ENCODE peak calls at places on chromosomes 2 and 18, in six cellular contexts. One of them, this sample, is unnamed.

GRCh38 chr2:240759454-240759853 is 60.6 kb downstream of the KIF1A start:
- DNase-seq in mesenchymal stem cell: no peak
- DNase-seq in stimulated activated CD4-positive, alpha-beta T cell treated with anti-CD3 and anti-CD28 coated beads, Interleukin-1b, Interleukin-23, amount 100 ng/mL, for 48 hours: peak
- DNase-seq in activated T-cell treated with anti-CD3 and anti-CD28 coated beads, Interleukin-2, amount 50 U/mL, for 72 hours: peak
- DNase-seq in HFFc6: no peak
- DNase-seq in Calu3: no peak
- DNase-seq in this sample: peak

GRCh38 chr2:112162956-112163355 is 24.8 kb downstream of the FBLN7 start:
- DNase-seq in mesenchymal stem cell: no peak
- DNase-seq in stimulated activated CD4-positive, alpha-beta T cell treated with anti-CD3 and anti-CD28 coated beads, Interleukin-1b, Interleukin-23, amount 100 ng/mL, for 48 hours: no peak
- DNase-seq in activated T-cell treated with anti-CD3 and anti-CD28 coated beads, Interleukin-2, amount 50 U/mL, for 72 hours: no peak
- DNase-seq in HFFc6: no peak
- DNase-seq in Calu3: no peak
- DNase-seq in this sample: no peak

GRCh38 chr2:45650851-45651414 is 542 bp upstream of the PRKCE start:
- DNase-seq in mesenchymal stem cell: peak
- DNase-seq in stimulated activated CD4-positive, alpha-beta T cell treated with anti-CD3 and anti-CD28 coated beads, Interleukin-1b, Interleukin-23, amount 100 ng/mL, for 48 hours: peak
- DNase-seq in activated T-cell treated with anti-CD3 and anti-CD28 coated beads, Interleukin-2, amount 50 U/mL, for 72 hours: peak
- DNase-seq in HFFc6: peak
- DNase-seq in Calu3: peak
- DNase-seq in this sample: peak

GRCh38 chr2:80363951-80364350 is 59.4 kb upstream of the LRRTM1 start:
- DNase-seq in mesenchymal stem cell: no peak
- DNase-seq in stimulated activated CD4-positive, alpha-beta T cell treated with anti-CD3 and anti-CD28 coated beads, Interleukin-1b, Interleukin-23, amount 100 ng/mL, for 48 hours: no peak
- DNase-seq in activated T-cell treated with anti-CD3 and anti-CD28 coated beads, Interleukin-2, amount 50 U/mL, for 72 hours: no peak
- DNase-seq in HFFc6: no peak
- DNase-seq in Calu3: no peak
- DNase-seq in this sample: no peak

GRCh38 chr2:18311413-18311812 is 249.0 kb downstream of the RDH14 start:
- DNase-seq in mesenchymal stem cell: peak
- DNase-seq in stimulated activated CD4-positive, alpha-beta T cell treated with anti-CD3 and anti-CD28 coated beads, Interleukin-1b, Interleukin-23, amount 100 ng/mL, for 48 hours: no peak
- DNase-seq in activated T-cell treated with anti-CD3 and anti-CD28 coated beads, Interleukin-2, amount 50 U/mL, for 72 hours: no peak
- DNase-seq in HFFc6: peak
- DNase-seq in Calu3: no peak
- DNase-seq in this sample: no peak

GRCh38 chr18:12408247-12408869 is 629 bp downstream of the PRELID3A start:
- DNase-seq in mesenchymal stem cell: peak
- DNase-seq in stimulated activated CD4-positive, alpha-beta T cell treated with anti-CD3 and anti-CD28 coated beads, Interleukin-1b, Interleukin-23, amount 100 ng/mL, for 48 hours: no peak
- DNase-seq in activated T-cell treated with anti-CD3 and anti-CD28 coated beads, Interleukin-2, amount 50 U/mL, for 72 hours: no peak
- DNase-seq in HFFc6: no peak
- DNase-seq in Calu3: no peak
- DNase-seq in this sample: no peak

GRCh38 chr2:7753777-7754176 is 836.6 kb downstream of the RNF144A start:
- DNase-seq in mesenchymal stem cell: no peak
- DNase-seq in stimulated activated CD4-positive, alpha-beta T cell treated with anti-CD3 and anti-CD28 coated beads, Interleukin-1b, Interleukin-23, amount 100 ng/mL, for 48 hours: no peak
- DNase-seq in activated T-cell treated with anti-CD3 and anti-CD28 coated beads, Interleukin-2, amount 50 U/mL, for 72 hours: no peak
- DNase-seq in HFFc6: no peak
- DNase-seq in Calu3: no peak
- DNase-seq in this sample: no peak

GRCh38 chr2:120600335-120600734 is 135.3 kb upstream of the GLI2 start:
- DNase-seq in mesenchymal stem cell: no peak
- DNase-seq in stimulated activated CD4-positive, alpha-beta T cell treated with anti-CD3 and anti-CD28 coated beads, Interleukin-1b, Interleukin-23, amount 100 ng/mL, for 48 hours: no peak
- DNase-seq in activated T-cell treated with anti-CD3 and anti-CD28 coated beads, Interleukin-2, amount 50 U/mL, for 72 hours: no peak
- DNase-seq in HFFc6: no peak
- DNase-seq in Calu3: no peak
- DNase-seq in this sample: no peak

GRCh38 chr2:85066874-85067351 is 66.3 kb upstream of the TCF7L1 start:
- DNase-seq in mesenchymal stem cell: peak
- DNase-seq in stimulated activated CD4-positive, alpha-beta T cell treated with anti-CD3 and anti-CD28 coated beads, Interleukin-1b, Interleukin-23, amount 100 ng/mL, for 48 hours: peak
- DNase-seq in activated T-cell treated with anti-CD3 and anti-CD28 coated beads, Interleukin-2, amount 50 U/mL, for 72 hours: peak
- DNase-seq in HFFc6: peak
- DNase-seq in Calu3: peak
- DNase-seq in this sample: peak

GRCh38 chr2:158191076-158191566 is 89.4 kb downstream of the UPP2 start:
- DNase-seq in mesenchymal stem cell: peak
- DNase-seq in stimulated activated CD4-positive, alpha-beta T cell treated with anti-CD3 and anti-CD28 coated beads, Interleukin-1b, Interleukin-23, amount 100 ng/mL, for 48 hours: peak
- DNase-seq in activated T-cell treated with anti-CD3 and anti-CD28 coated beads, Interleukin-2, amount 50 U/mL, for 72 hours: peak
- DNase-seq in HFFc6: no peak
- DNase-seq in Calu3: no peak
- DNase-seq in this sample: peak

GRCh38 chr2:121532347-121532766 is 1.7 kb downstream of the RNU4ATAC start:
- DNase-seq in mesenchymal stem cell: peak
- DNase-seq in stimulated activated CD4-positive, alpha-beta T cell treated with anti-CD3 and anti-CD28 coated beads, Interleukin-1b, Interleukin-23, amount 100 ng/mL, for 48 hours: no peak
- DNase-seq in activated T-cell treated with anti-CD3 and anti-CD28 coated beads, Interleukin-2, amount 50 U/mL, for 72 hours: no peak
- DNase-seq in HFFc6: peak
- DNase-seq in Calu3: no peak
- DNase-seq in this sample: no peak

GRCh38 chr2:70070557-70071268 is 16.6 kb upstream of the PCBP1 start:
- DNase-seq in mesenchymal stem cell: peak
- DNase-seq in stimulated activated CD4-positive, alpha-beta T cell treated with anti-CD3 and anti-CD28 coated beads, Interleukin-1b, Interleukin-23, amount 100 ng/mL, for 48 hours: peak
- DNase-seq in activated T-cell treated with anti-CD3 and anti-CD28 coated beads, Interleukin-2, amount 50 U/mL, for 72 hours: peak
- DNase-seq in HFFc6: peak
- DNase-seq in Calu3: peak
- DNase-seq in this sample: peak